ENCODE peak calls at places on chromosomes 1 and 21, in five cellular contexts. Y is tibial artery, R is heart left ventricle, C is DND-41, E is upper lobe of right lung. G is an unnamed sample. For H3K4me1, the result is how much of the 10 kb centered on the place peaks cover.

GRCh38 chr1:155191904-155192303 is 15.8 kb downstream of the THBS3 start:
- DNase-seq in E (no peak), Y (no peak), R (no peak), C (no peak), G (no peak)

GRCh38 chr1:64060611-64061302 is 142.7 kb upstream of the UBE2U start:
- DNase-seq in C (no peak), E (no peak), Y (no peak), R (no peak), G (no peak)

GRCh38 chr1:19311931-19312781 is at the start of the genes AKR7A2 and SLC66A1:
- DNase-seq in Y (peak), R (peak), E (peak), C (peak), G (peak)

GRCh38 chr1:30726254-30726653 is 2.9 kb upstream of the MATN1 start:
- DNase-seq in C (no peak), E (no peak), R (no peak), Y (no peak), G (no peak)

GRCh38 chr21:33642896-33643657 is 776 bp downstream of the ITSN1 start:
- DNase-seq in Y (peak), R (peak), C (peak), E (peak), G (peak)

GRCh38 chr1:83998599-83999315 is at the start of gene TTLL7:
- DNase-seq in C (no peak), Y (peak), E (peak), R (peak), G (peak)

GRCh38 chr1:77039739-77040138 is 172.5 kb downstream of the ST6GALNAC5 start:
- DNase-seq in C (no peak), R (no peak), E (no peak), Y (no peak), G (peak)

GRCh38 chr1:116820362-116820761 is 66.1 kb downstream of the CD2 start:
- DNase-seq in R (peak), Y (no peak), C (no peak), E (no peak), G (no peak)

GRCh38 chr1:215277537-215277936 is 195.0 kb downstream of the KCNK2 start:
- DNase-seq in E (no peak), R (no peak), C (no peak), Y (no peak), G (no peak)

GRCh38 chr1:30747028-30748008 is 10.3 kb downstream of the LAPTM5 start:
- DNase-seq in Y (no peak), C (no peak), R (no peak), E (no peak), G (no peak)

GRCh38 chr1:42259739-42260064 is 75.3 kb downstream of the FOXJ3 start:
- DNase-seq in E (no peak), C (no peak), R (no peak), Y (no peak), G (no peak)

GRCh38 chr1:8078176-8078671 is 52.1 kb upstream of the ERRFI1 start:
- DNase-seq in E (no peak), R (no peak), C (no peak), Y (no peak), G (no peak)

GRCh38 chr1:18535391-18536210 is 54.9 kb downstream of the KLHDC7A start:
- DNase-seq in C (no peak), Y (peak), E (peak), R (no peak), G (no peak)

GRCh38 chr1:186982116-186982515 is 153.4 kb downstream of the PLA2G4A start:
- DNase-seq in Y (no peak), E (no peak), C (no peak), R (no peak), G (no peak)

GRCh38 chr1:217369996-217370551 is 260.8 kb downstream of the GPATCH2 start:
- DNase-seq in E (no peak), Y (no peak), C (no peak), R (no peak), G (no peak)

GRCh38 chr1:110188116-110188618 is 21.9 kb upstream of the KCNC4 start:
- DNase-seq in Y (no peak), R (peak), E (no peak), C (no peak), G (peak)

GRCh38 chr21:46057111-46057709 is 40.7 kb upstream of the COL6A2 start:
- DNase-seq in R (no peak), Y (no peak), C (peak), E (peak), G (peak)

GRCh38 chr1:212217633-212218032 is 67.6 kb upstream of the PPP2R5A start:
- DNase-seq in Y (no peak), E (no peak), C (no peak), R (no peak), G (no peak)

GRCh38 chr1:212221801-212222200 is 63.4 kb upstream of the PPP2R5A start:
- DNase-seq in Y (no peak), R (no peak), E (no peak), C (no peak), G (peak)

GRCh38 chr1:212218065-212218464 is 67.1 kb upstream of the PPP2R5A start:
- DNase-seq in R (no peak), C (no peak), E (no peak), Y (no peak), G (no peak)

GRCh38 chr1:212218911-212219310 is 66.3 kb upstream of the PPP2R5A start:
- DNase-seq in R (no peak), Y (no peak), C (no peak), E (no peak), G (no peak)

GRCh38 chr1:212219679-212220463 is 65.3 kb upstream of the PPP2R5A start:
- DNase-seq in R (no peak), C (no peak), E (no peak), Y (no peak), G (peak)
- H3K4me1 ChIP-seq in R (under half), C (under half), E (under half), Y (under half), G (under half)

DNA sequence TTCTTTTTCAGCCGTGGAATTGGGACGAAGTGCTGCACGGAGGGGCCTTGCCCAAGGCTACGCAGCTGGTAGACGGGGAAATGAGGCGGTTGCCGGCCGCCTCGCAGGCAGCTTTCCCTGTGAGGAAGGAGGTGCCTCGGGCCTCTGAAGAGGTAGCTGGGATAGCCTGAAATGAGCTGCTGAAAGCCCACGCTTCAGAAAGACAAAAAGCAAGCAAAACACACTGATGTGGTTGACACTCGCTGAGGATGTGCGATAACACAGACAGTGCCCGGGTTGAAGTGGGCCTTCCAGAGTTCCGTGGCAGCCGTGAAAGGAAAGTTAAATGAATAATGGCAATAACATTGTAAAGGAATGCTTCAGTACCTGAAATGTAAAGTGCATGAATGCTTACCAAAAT is 47.2 kb downstream of the S1PR1 start:
- DNase-seq in Y (no peak), E (no peak), R (no peak), C (no peak), G (no peak)
- H3K27ac ChIP-seq in Y (no peak), E (no peak), R (no peak), C (no peak), G (no peak)

GRCh38 chr1:32886012-32886827 is at the start of gene HPCA:
- DNase-seq in C (no peak), Y (no peak), R (peak), E (peak), G (no peak)
- TF ChIP-seq CTCF in C (peak), Y (peak), R (peak), E (peak), G (no peak)

GRCh38 chr1:6801998-6802397 is 16.7 kb downstream of the CAMTA1 start:
- DNase-seq in C (no peak), E (no peak), R (peak), Y (no peak), G (no peak)
- H3K4me1 ChIP-seq in C (under half), E (under half), R (half or more), Y (under half), G (half or more)

GRCh38 chr1:25613091-25613490 is 3.5 kb upstream of the MAN1C1 start:
- DNase-seq in C (no peak), R (no peak), Y (no peak), E (no peak), G (no peak)

GRCh38 chr1:25610822-25611630 is 5.6 kb upstream of the MAN1C1 start:
- DNase-seq in E (no peak), R (no peak), C (no peak), Y (no peak), G (no peak)

GRCh38 chr1:25611843-25612242 is 4.7 kb upstream of the MAN1C1 start:
- DNase-seq in R (no peak), Y (no peak), C (no peak), E (no peak), G (no peak)

GRCh38 chr1:25614466-25615171 is 2.0 kb upstream of the MAN1C1 start:
- DNase-seq in C (no peak), R (no peak), E (no peak), Y (no peak), G (no peak)

DNA sequence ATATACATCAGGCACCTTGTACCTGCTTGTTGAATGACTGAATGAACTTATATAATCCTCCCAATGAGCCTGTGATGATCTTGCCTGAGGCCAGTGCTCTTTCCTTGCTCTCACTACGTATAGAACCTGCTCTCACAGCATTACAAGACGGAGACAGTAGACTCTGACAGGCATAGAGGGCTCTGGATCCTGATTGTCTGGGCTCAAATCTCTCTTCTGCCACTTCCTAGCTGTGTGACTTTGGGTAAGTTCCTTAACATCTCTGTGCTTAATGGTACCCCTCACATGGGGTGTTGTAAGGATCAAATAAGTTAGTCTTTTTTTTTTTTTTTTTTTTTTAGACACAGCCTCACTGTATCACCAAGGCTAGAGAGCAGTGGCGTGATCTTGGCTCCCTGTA is 4.2 kb upstream of the MAN1C1 start:
- DNase-seq in R (no peak), E (no peak), Y (no peak), C (no peak), G (no peak)
- H3K27ac ChIP-seq in R (no peak), E (no peak), Y (no peak), C (no peak), G (no peak)

DNA sequence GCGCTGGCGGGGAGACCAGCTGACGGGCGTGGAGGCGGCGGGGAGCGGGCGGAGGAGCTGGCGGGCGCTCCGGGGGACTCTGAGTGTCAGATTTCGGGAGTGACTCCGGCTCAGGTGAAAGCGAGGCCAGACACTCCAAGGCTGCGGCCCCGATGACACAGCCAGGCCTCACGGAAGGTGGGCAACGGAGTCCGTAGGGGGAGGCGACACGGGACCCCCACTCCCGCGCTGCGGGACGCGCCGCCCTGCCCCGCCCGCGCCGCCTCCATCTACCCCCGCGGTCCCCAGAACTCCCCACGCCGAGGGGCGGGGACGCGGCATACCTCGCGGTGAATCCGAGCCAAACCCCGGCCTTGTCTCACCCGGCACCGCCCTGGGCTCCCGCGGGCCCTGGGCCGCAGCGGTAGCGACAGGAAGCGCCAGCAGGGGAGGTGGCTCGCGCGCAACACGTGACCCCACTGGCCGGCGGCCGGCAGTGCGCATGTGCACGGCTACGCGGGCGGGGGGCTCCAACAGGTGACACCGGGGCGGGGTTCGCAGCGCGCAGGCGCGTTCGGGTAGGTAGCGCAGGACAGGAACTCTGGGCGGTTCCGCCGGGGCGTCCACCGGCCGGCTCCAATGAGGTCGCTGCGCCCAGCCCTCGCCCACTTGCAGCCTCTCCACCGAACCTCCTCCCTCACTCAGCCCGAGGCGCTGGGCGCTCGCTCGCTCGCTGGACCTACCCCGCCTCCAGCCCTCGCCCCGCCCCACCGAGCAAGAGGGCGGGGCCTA is at the start of gene CC2D1B:
- DNase-seq in E (peak), R (peak), Y (peak), C (peak), G (peak)
- TF ChIP-seq CTCF in E (peak), R (peak), Y (peak), C (peak), G (no peak)

DNA sequence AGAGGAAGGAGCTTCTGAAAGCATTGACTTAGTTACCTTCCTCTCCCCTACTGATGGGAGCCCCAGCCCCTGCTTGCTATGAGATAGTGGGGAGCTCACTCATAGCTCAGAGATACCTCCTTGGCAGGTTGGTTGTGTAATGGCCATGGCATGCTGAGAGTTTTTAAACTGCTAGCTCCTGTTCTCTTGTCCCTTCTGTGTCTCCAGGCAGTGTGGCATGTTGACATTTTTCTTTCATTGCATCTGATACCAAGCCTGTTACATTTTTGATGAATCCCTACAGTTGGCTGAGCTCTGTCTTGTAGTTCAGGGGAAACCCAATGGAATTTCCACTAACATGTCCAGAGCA is 39.0 kb upstream of the EFCAB14 start:
- DNase-seq in C (no peak), Y (no peak), E (no peak), R (no peak), G (no peak)
- H3K4me1 ChIP-seq in C (under half), Y (under half), E (under half), R (under half), G (under half)